ENCODE peak calls at places on chromosomes 2 and 18, in six cellular contexts. Q is neural progenitor cell, X is transverse colon, T is IMR-90, A is aorta, P is fibroblast of lung. I is an unnamed sample. For H3K27me3, the result is how much of the 10 kb centered on the place peaks cover.

GRCh38 chr2:101012706-101013181 is 10.7 kb downstream of the RPL31 start:
- DNase-seq in Q (peak), X (peak), A (no peak), T (peak), P (peak), I (no peak)

GRCh38 chr2:8590940-8591339 is 90.9 kb upstream of the ID2 start:
- DNase-seq in X (no peak), A (no peak), Q (no peak), P (no peak), T (no peak), I (no peak)

GRCh38 chr2:239398536-239398935 is 2.3 kb downstream of the HDAC4 start:
- DNase-seq in T (no peak), A (no peak), Q (peak), P (no peak), X (no peak), I (peak)

GRCh38 chr18:53819671-53820070 is 404.8 kb downstream of the MBD2 start:
- DNase-seq in X (no peak), T (no peak), P (no peak), Q (no peak), A (no peak), I (no peak)

GRCh38 chr2:49270091-49270490 is 115.8 kb upstream of the FSHR start:
- DNase-seq in P (no peak), T (no peak), Q (no peak), X (no peak), A (no peak), I (no peak)

GRCh38 chr2:198220727-198221337 is 416.4 kb downstream of the PLCL1 start:
- DNase-seq in Q (no peak), P (peak), A (no peak), T (no peak), X (no peak), I (no peak)

GRCh38 chr2:130338793-130339345 is 3.8 kb upstream of the IMP4 start:
- DNase-seq in X (no peak), Q (no peak), P (no peak), A (no peak), T (no peak), I (no peak)

GRCh38 chr18:67217551-67218166 is 298.9 kb downstream of the DSEL start:
- DNase-seq in A (no peak), T (peak), X (peak), Q (peak), P (peak), I (no peak)

GRCh38 chr2:9085353-9085752 is 81.9 kb upstream of the MBOAT2 start:
- DNase-seq in X (no peak), Q (no peak), A (no peak), P (no peak), T (no peak), I (no peak)

GRCh38 chr2:239263937-239264837 is 136.6 kb downstream of the HDAC4 start:
- DNase-seq in X (peak), T (peak), Q (no peak), A (peak), P (peak), I (peak)

GRCh38 chr2:70241338-70241737 is 7.1 kb downstream of the TIA1 start:
- DNase-seq in P (no peak), X (no peak), T (peak), A (no peak), Q (no peak), I (no peak)

DNA sequence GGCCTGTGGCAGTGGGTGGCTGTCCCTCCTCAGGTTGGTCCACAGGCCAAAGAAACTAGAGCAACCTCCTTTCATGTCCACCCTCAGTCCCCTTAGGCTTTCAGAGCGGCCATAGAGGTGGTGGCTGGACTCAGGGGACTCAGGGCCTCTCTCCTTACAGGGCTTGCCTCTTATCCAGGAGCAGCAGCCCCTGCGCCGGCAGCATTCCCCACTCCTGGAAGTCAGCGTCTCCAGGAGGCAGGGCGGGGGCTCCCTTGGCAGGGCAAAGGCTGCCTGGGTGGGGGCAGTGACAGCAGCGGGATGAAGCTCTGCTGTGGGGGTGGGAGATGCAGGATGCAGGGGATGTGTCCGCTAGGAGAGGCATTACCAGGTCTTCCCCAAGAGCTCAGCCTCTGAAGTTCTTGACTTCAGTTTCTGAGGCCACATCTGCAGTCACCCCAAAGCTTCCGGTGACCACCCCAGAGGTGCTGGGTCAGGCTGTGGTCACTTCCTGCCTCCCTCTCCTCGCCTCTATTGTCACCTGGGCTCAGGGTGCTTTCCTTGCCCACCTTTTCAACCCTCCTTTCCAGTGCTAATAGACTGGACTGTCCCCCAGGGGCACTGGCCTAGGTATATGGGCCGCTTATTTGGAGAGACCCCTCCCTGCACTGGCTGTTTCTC is 8.6 kb upstream of the GPR55 start:
- DNase-seq in T (no peak), Q (no peak), A (no peak), P (no peak), X (no peak), I (peak)
- H3K27me3 ChIP-seq in T (under half), Q (under half), A (under half), P (under half), X (under half), I (under half)

DNA sequence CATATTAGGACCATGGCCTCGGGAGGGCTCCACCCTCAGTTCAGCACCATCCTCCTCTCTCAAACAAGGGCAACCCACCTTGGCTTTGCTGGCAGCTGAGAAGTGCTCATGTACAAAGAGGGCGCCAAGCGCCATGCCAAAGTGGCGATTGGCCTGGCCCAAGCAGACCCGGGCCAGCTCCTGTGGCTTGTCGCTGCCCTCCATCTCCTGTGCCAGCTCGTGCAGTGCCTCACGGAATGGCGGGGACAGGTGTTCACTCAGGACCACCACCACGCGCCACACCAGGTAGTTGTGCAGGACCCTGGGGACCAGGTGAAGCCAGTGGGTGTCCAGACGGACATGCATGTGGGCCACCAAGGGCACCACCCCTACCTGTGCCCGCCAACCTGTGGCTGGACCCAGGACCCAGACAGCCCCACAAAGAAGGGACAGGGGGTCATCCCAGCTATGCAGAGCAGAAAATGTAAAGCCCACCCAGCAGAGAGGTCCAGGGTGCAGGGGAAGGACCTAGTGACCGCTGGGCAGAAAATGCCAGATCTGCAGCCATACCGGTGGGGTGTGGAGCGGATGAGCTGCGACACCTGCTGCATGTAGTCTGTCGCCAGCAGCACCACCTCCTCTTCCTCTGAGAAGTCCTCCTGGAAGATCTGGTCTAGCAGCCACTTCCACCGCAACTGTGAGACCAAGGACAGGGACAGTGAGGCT is 3.6 kb downstream of the ECEL1 start:
- DNase-seq in T (no peak), Q (no peak), A (no peak), P (no peak), X (no peak), I (peak)
- H3K27me3 ChIP-seq in T (half or more), Q (half or more), A (under half), P (under half), X (half or more), I (under half)

DNA sequence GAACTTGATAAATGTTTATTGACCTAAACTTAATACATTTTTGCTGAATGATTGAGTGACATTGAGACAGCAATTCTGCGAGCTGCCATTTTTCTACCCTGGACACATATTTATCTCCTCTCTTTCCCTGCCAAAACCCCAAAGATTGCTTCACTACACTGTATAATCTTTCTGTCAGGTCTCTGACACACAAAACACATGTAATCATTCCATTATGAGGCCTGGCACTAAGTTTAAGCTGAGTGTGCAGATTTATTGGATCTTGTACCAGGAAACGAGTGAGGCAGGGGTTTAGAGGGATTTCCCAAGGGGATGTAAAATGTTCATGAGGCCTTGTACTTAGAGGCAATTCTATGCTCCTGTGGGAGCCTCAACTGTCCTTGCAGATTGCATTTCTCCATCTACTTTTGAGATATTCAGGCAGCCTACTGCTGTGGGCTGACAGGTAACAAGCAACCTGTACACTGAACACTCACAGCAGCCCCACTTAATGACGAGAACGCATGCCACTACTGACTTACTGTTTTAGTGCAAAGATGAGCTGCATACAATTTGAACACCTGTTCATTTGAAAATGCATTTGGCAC is 13.7 kb upstream of the OSR1 start:
- DNase-seq in T (no peak), Q (no peak), A (no peak), P (peak), X (no peak), I (no peak)
- H3K27me3 ChIP-seq in T (under half), Q (half or more), A (under half), P (under half), X (under half), I (under half)

DNA sequence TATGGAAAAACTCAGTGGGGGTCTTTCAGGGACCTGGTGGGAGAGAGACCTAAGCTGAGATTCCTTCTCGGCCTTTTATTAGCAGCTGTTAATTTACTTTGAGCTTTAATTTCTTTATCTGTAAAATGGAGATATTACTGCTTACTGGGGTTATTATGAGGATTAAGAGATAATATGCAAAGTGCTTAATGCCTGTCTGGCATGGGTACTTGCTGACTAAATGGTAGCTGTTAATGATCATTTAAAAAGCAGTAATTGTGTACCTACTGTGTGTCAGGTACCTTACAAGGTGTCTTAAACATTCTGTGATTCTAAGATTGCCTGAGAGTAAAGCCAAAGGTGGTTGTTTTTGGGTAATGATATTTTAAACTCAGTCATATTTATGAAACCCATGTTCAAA is 2.6 kb downstream of the ITGA6 start:
- DNase-seq in T (no peak), P (no peak), Q (no peak), A (no peak), X (no peak), I (no peak)
- H3K27me3 ChIP-seq in T (under half), P (under half), Q (under half), A (under half), X (under half), I (under half)

DNA sequence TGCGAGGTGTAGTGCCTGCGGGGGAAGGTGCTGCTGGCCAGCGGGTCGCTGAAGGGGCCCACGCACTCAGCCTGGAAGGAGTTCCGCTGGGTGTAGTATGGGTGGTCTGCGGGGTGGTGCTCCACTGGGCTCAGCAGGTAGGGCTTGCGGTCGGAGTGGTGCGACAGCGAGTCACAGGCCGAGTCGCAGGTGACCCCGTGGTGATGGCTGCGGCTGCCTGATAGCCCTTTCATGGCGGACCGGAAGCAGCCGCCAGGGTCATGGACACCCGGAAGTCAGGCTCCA is 429.8 kb downstream of the TGIF1 start:
- DNase-seq in A (no peak), T (no peak), Q (no peak), P (no peak), X (no peak), I (no peak)
- H3K27me3 ChIP-seq in A (under half), T (under half), Q (under half), P (under half), X (under half), I (under half)

GRCh38 chr2:230846360-230846759 is 18.4 kb upstream of the ITM2C start:
- DNase-seq in T (no peak), Q (no peak), P (no peak), X (no peak), A (no peak), I (no peak)
- H3K27me3 ChIP-seq in T (under half), Q (under half), P (under half), X (under half), A (under half), I (under half)

I was measured in spleen.